ENCODE peak calls at places on chromosomes 13 and 19, in eight cellular contexts. H, V, I, S, C, Y, N and M are unnamed samples.

GRCh38 chr13:76871332-76871945 is 14.8 kb downstream of the KCTD12 start:
- DNase-seq in C (no peak), N (no peak), I (no peak), V (no peak), S (no peak), Y (no peak), H (no peak), M (no peak)

GRCh38 chr19:37933965-37934364 is 27.0 kb downstream of the SIPA1L3 start:
- DNase-seq in Y (no peak), C (no peak), N (peak; percentile 23), S (peak; percentile 81), V (no peak), I (no peak), H (peak; percentile 86), M (no peak)

GRCh38 chr19:579111-579841 is 6.9 kb downstream of the BSG start:
- DNase-seq in N (no peak), Y (no peak), H (no peak), V (no peak), C (no peak), I (no peak), S (no peak), M (no peak)

GRCh38 chr19:50893047-50893737 is 18.0 kb downstream of the KLK4 start:
- DNase-seq in Y (peak; percentile 33), N (no peak), V (no peak), I (no peak), C (peak; percentile 37), S (no peak), H (no peak), M (peak; percentile 8)

GRCh38 chr19:24033962-24034342 is 53.0 kb upstream of the ZNF254 start:
- DNase-seq in N (peak; percentile 81), S (peak; percentile 45), H (peak; percentile 71), Y (peak; percentile 56), V (peak; percentile 19), C (peak; percentile 54), I (peak; percentile 33), M (peak; percentile 29)

GRCh38 chr13:93036380-93036779 is 190.2 kb upstream of the GPC6 start:
- DNase-seq in Y (no peak), S (no peak), H (no peak), N (no peak), I (no peak), C (no peak), V (no peak), M (no peak)

GRCh38 chr19:55360902-55361301 is 2.2 kb downstream of the GARIN5B start:
- DNase-seq in I (no peak), Y (no peak), H (no peak), S (no peak), N (no peak), C (no peak), V (no peak), M (no peak)

GRCh38 chr19:41366089-41366488 is 2.1 kb upstream of the B9D2 start:
- DNase-seq in S (no peak), V (no peak), H (no peak), I (no peak), Y (peak; percentile 52), C (peak; percentile 67), N (no peak), M (peak; percentile 34)

GRCh38 chr13:104318121-104318520 is 1251.9 kb upstream of the SLC10A2 start:
- DNase-seq in Y (no peak), S (peak; percentile 34), C (peak; percentile 14), V (peak; percentile 16), N (peak; percentile 72), H (peak; percentile 57), I (peak; percentile 21), M (no peak)

GRCh38 chr13:32246468-32246867 is 68.7 kb downstream of the ZAR1L start:
- DNase-seq in V (peak; percentile 52), Y (peak; percentile 67), H (peak; percentile 67), S (peak; percentile 65), N (peak; percentile 80), I (peak; percentile 67), C (peak; percentile 79), M (peak; percentile 59)

GRCh38 chr19:14761607-14762006 is 16.8 kb downstream of the ADGRE2 start:
- DNase-seq in N (no peak), V (no peak), H (no peak), C (no peak), I (no peak), S (no peak), Y (no peak), M (no peak)

GRCh38 chr13:54682184-54682583 is 1653.6 kb downstream of the OLFM4 start:
- DNase-seq in V (no peak), N (no peak), S (no peak), I (no peak), Y (no peak), C (no peak), H (no peak), M (no peak)

GRCh38 chr19:10876459-10877240 is 5.3 kb downstream of the CARM1 start:
- DNase-seq in I (peak; percentile 40), Y (peak; percentile 25), H (no peak), S (no peak), C (no peak), V (no peak), N (no peak), M (no peak)

GRCh38 chr19:47315125-47315821 is 5.6 kb downstream of the C5AR1 start:
- DNase-seq in C (no peak), I (peak; percentile 96), N (peak; percentile 99), Y (peak; percentile 63), V (peak; percentile 87), S (peak; percentile 91), H (peak; percentile 86), M (no peak)

GRCh38 chr13:114071991-114072390 is 60.4 kb downstream of the RASA3 start:
- DNase-seq in S (no peak), Y (no peak), N (no peak), V (no peak), I (no peak), H (no peak), C (no peak), M (no peak)

GRCh38 chr19:9115307-9115813 is at the start of gene OR7G1:
- DNase-seq in N (no peak), S (no peak), C (no peak), I (no peak), V (no peak), Y (no peak), H (no peak), M (no peak)

GRCh38 chr13:65656740-65657329 is 1573.3 kb downstream of the PCDH9 start:
- DNase-seq in N (peak; percentile 40), Y (no peak), C (peak; percentile 46), H (peak; percentile 12), S (peak; percentile 1), I (no peak), V (peak; percentile 8), M (peak; percentile 6)

GRCh38 chr19:3178377-3178972 is at the start of gene S1PR4:
- DNase-seq in N (no peak), Y (peak; percentile 76), V (no peak), I (no peak), S (no peak), C (peak; percentile 86), H (no peak), M (peak; percentile 83)

GRCh38 chr13:104253063-104253680 is 1187.0 kb upstream of the SLC10A2 start:
- DNase-seq in H (peak; percentile 4), N (peak; percentile 46), C (no peak), Y (no peak), S (no peak), I (peak; percentile 7), V (no peak), M (no peak)

GRCh38 chr13:48542581-48543341 is 9.9 kb upstream of the RCBTB2 start:
- DNase-seq in I (no peak), C (peak; percentile 8), H (peak; percentile 16), V (no peak), Y (no peak), N (peak; percentile 45), S (no peak), M (peak; percentile 40)

GRCh38 chr13:53158201-53158600 is 129.6 kb downstream of the OLFM4 start:
- DNase-seq in V (no peak), I (no peak), S (no peak), C (no peak), Y (no peak), H (no peak), N (no peak), M (no peak)

GRCh38 chr19:35511337-35511736 is 2.1 kb downstream of the DMKN start:
- DNase-seq in N (no peak), V (no peak), Y (no peak), I (no peak), S (no peak), C (no peak), H (no peak), M (no peak)

GRCh38 chr19:10431254-10431942 is 11.1 kb downstream of the PDE4A start:
- DNase-seq in S (no peak), V (no peak), H (peak; percentile 39), Y (peak; percentile 61), N (peak; percentile 35), I (peak; percentile 54), C (peak; percentile 32), M (no peak)

GRCh38 chr13:51923983-51924539 is 62.3 kb downstream of the CCDC70 start:
- DNase-seq in N (no peak), C (peak; percentile 15), H (no peak), V (no peak), S (no peak), I (no peak), Y (peak; percentile 40), M (no peak)

GRCh38 chr13:96967248-96967745 is 27.0 kb downstream of the OXGR1 start:
- DNase-seq in V (peak; percentile 6), H (no peak), Y (no peak), S (peak; percentile 46), N (no peak), C (peak; percentile 29), I (peak; percentile 53), M (peak; percentile 4)

GRCh38 chr19:677201-677600 is 1.0 kb downstream of the FSTL3 start:
- DNase-seq in Y (no peak), I (peak; percentile 73), S (peak; percentile 93), N (peak; percentile 88), H (peak; percentile 89), C (no peak), V (peak; percentile 59), M (no peak)

GRCh38 chr19:47609885-47610545 is 1.1 kb downstream of the BICRA start:
- DNase-seq in S (no peak), N (peak; percentile 55), V (no peak), H (peak; percentile 36), I (peak; percentile 36), C (no peak), Y (peak; percentile 70), M (peak; percentile 69)

GRCh38 chr19:12778020-12778904 is 2.9 kb upstream of the HOOK2 start:
- DNase-seq in N (peak; percentile 77), I (peak; percentile 80), C (peak; percentile 50), Y (peak; percentile 70), V (no peak), S (peak; percentile 77), H (peak; percentile 83), M (peak; percentile 55)

GRCh38 chr13:99379856-99380255 is 72.7 kb upstream of the GPR183 start:
- DNase-seq in V (no peak), I (no peak), S (no peak), Y (no peak), C (no peak), H (no peak), N (no peak), M (no peak)

GRCh38 chr19:42360787-42361544 is 29.1 kb downstream of the CNFN start:
- DNase-seq in H (peak; percentile 33), C (peak; percentile 30), S (no peak), Y (no peak), V (no peak), I (peak; percentile 58), N (peak; percentile 37), M (peak; percentile 12)

GRCh38 chr19:44576843-44577565 is 36.4 kb upstream of the IGSF23 start:
- DNase-seq in I (peak; percentile 50), C (peak; percentile 59), N (peak; percentile 47), H (peak; percentile 28), Y (peak; percentile 63), S (peak; percentile 74), V (no peak), M (peak; percentile 41)

GRCh38 chr19:959935-960502 is 24.1 kb upstream of the WDR18 start:
- DNase-seq in N (no peak), Y (no peak), C (no peak), V (no peak), H (no peak), S (no peak), I (no peak), M (no peak)

GRCh38 chr13:84460989-84461388 is 578.7 kb upstream of the SLITRK1 start:
- DNase-seq in V (no peak), C (no peak), H (no peak), N (no peak), S (no peak), Y (no peak), I (no peak), M (no peak)

GRCh38 chr13:32175943-32176342 is 139.2 kb downstream of the ZAR1L start:
- DNase-seq in I (no peak), V (no peak), S (no peak), Y (no peak), N (no peak), H (no peak), C (no peak), M (no peak)